ENCODE peak calls at places on chromosomes 16 and 17, in nine cellular contexts. O, U, J, I, D, M, W, T and Q are unnamed samples.

GRCh38 chr16:14957576-14958322 is 17.1 kb upstream of the PDXDC1 start:
- DNase-seq in O (no peak), U (no peak), J (no peak), I (no peak), D (no peak), M (no peak), W (no peak), T (no peak), Q (peak; percentile 46)

GRCh38 chr17:3104322-3104721 is at the start of gene OR1D2:
- DNase-seq in O (no peak), U (no peak), J (no peak), I (no peak), D (no peak), M (no peak), W (no peak), T (no peak), Q (no peak)

GRCh38 chr17:2023692-2024571 is 1.2 kb downstream of the RTN4RL1 start:
- DNase-seq in O (peak; percentile 68), U (peak; percentile 70), J (peak; percentile 35), I (peak; percentile 22), D (peak; percentile 16), M (peak; percentile 77), W (peak; percentile 42), T (no peak), Q (peak; percentile 97)

GRCh38 chr17:29243792-29244191 is 2.9 kb upstream of the CRYBA1 start:
- DNase-seq in O (peak; percentile 66), U (no peak), J (no peak), I (peak; percentile 45), D (peak; percentile 14), M (no peak), W (no peak), T (no peak), Q (peak; percentile 71)

GRCh38 chr17:76014100-76014924 is 12.8 kb downstream of the EVPL start:
- DNase-seq in O (peak; percentile 79), U (peak; percentile 80), J (peak; percentile 65), I (peak; percentile 32), D (peak; percentile 82), M (peak; percentile 86), W (peak; percentile 66), T (peak; percentile 71), Q (peak; percentile 98)

GRCh38 chr16:69176033-69176780 is 10.8 kb upstream of the SNTB2 start:
- DNase-seq in O (peak; percentile 63), U (no peak), J (peak; percentile 82), I (peak; percentile 66), D (no peak), M (no peak), W (no peak), T (no peak), Q (no peak)

GRCh38 chr16:73171380-73171779 is 123.5 kb upstream of the ZFHX3 start:
- DNase-seq in O (no peak), U (no peak), J (no peak), I (no peak), D (no peak), M (no peak), W (no peak), T (no peak), Q (peak; percentile 75)

GRCh38 chr17:31835984-31836383 is 23.1 kb downstream of the COPRS start:
- DNase-seq in O (no peak), U (no peak), J (peak; percentile 58), I (no peak), D (no peak), M (no peak), W (no peak), T (no peak), Q (no peak)

GRCh38 chr16:52022177-52022576 is 524.8 kb downstream of the TOX3 start:
- DNase-seq in O (no peak), U (no peak), J (no peak), I (no peak), D (no peak), M (no peak), W (no peak), T (no peak), Q (no peak)

GRCh38 chr16:15970202-15970601 is 20.8 kb downstream of the ABCC1 start:
- DNase-seq in O (no peak), U (no peak), J (no peak), I (no peak), D (no peak), M (peak; percentile 37), W (no peak), T (no peak), Q (peak; percentile 87)

GRCh38 chr16:89000207-89000959 is 23.4 kb upstream of the CBFA2T3 start:
- DNase-seq in O (no peak), U (no peak), J (no peak), I (no peak), D (no peak), M (no peak), W (no peak), T (no peak), Q (no peak)

GRCh38 chr16:2159052-2159838 is 3.7 kb downstream of the TRAF7 start:
- DNase-seq in O (peak; percentile 54), U (peak; percentile 68), J (peak; percentile 87), I (no peak), D (no peak), M (no peak), W (no peak), T (no peak), Q (no peak)

GRCh38 chr17:32142857-32143524 is 689 bp downstream of the RHOT1 start:
- DNase-seq in O (peak; percentile 86), U (no peak), J (peak; percentile 69), I (peak; percentile 48), D (peak; percentile 77), M (peak; percentile 53), W (peak; percentile 26), T (no peak), Q (peak; percentile 96)

GRCh38 chr17:43330876-43331639 is 67.7 kb upstream of the ARL4D start:
- DNase-seq in O (no peak), U (no peak), J (no peak), I (no peak), D (no peak), M (no peak), W (no peak), T (no peak), Q (no peak)
- TF ChIP-seq CTCF in O (peak; percentile 11), U (no peak), J (no peak), I (peak; percentile 31), D (no peak), M (no peak), W (no peak), T (no peak), Q (peak; percentile 48)

GRCh38 chr16:10947211-10947787 is 2.9 kb downstream of the CLEC16A start:
- DNase-seq in O (no peak), U (no peak), J (no peak), I (no peak), D (no peak), M (no peak), W (no peak), T (no peak), Q (peak; percentile 60)

GRCh38 chr16:10950393-10950792 is 6.0 kb downstream of the CLEC16A start:
- DNase-seq in O (no peak), U (no peak), J (no peak), I (no peak), D (peak; percentile 40), M (peak; percentile 38), W (no peak), T (no peak), Q (peak; percentile 62)

GRCh38 chr16:10951016-10951415 is 6.7 kb downstream of the CLEC16A start:
- DNase-seq in O (peak; percentile 91), U (no peak), J (no peak), I (no peak), D (no peak), M (no peak), W (no peak), T (no peak), Q (no peak)

GRCh38 chr16:10946308-10946707 is 1.9 kb downstream of the CLEC16A start:
- DNase-seq in O (no peak), U (no peak), J (no peak), I (no peak), D (peak; percentile 55), M (no peak), W (no peak), T (no peak), Q (peak; percentile 91)

DNA sequence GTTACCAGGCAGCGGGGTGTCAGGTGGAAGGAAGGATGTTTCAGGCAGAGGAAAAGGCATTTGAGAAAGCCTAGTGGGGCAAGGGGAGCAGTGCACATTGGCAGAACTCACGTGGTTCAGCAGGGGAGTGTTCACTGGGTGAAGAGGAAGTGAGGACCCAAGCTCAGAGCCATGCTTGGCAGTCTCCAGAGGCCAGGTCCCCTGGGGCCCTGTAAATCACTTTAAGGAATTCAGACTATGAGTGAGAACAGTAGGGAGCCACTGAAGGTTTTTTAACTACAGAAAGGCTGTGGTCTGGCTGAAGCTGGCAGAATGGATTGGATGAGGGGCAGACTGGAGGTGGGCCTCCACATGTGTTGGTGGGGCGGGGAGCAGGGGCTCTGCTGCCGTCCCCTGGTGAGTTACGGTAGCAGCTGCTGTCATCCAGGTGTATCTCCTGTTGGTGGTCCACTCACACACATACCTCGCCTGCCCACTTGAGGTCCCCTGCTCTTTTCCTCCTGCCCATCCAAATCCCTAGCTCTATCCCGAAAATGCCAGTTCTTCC is 5.1 kb downstream of the CLEC16A start:
- DNase-seq in O (peak; percentile 83), U (no peak), J (peak; percentile 27), I (no peak), D (no peak), M (no peak), W (peak; percentile 74), T (peak; percentile 22), Q (peak; percentile 94)
- TF ChIP-seq CTCF in O (peak; percentile 23), U (no peak), J (no peak), I (peak; percentile 27), D (no peak), M (peak; percentile 21), W (no peak), T (no peak), Q (peak; percentile 64)

DNA sequence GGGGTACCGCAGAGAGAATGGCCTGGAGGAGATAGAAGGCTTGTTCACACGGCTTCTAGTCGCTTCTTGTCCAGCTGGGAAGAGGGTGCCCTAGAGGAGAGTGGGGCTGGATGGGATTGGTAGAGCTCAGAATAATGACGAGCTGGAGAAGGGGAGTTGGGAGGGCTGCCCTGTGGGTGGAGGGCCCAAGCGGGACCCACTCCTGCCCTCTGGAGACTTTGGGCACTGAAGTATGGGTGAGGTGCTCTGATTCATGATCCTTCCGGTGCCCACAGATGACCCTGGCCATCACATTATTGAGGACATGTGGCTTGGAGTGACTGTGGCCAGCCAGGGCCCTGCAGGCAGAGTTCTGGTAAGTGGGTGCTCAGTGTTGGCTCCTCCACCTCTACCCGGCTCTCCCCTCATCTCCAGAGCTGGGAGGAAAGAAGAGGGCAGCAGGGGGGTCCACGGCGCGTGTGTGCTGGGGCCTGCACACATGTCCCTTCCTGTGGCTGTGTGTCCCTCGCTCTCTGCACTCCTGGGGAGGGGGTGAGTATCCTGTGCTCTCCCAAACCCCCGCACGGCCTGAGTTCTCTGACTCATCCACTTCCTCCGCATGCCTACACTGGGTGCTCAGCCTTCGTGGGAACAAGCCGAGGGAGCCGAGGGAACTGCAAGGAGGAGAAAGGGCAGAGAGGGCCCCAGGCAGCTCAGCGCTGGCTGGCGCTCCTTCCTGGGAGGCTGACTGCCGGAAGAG is 8.5 kb downstream of the ITGA3 start:
- DNase-seq in O (peak; percentile 95), U (peak; percentile 72), J (peak; percentile 86), I (peak; percentile 97), D (peak; percentile 91), M (no peak), W (no peak), T (no peak), Q (peak; percentile 84)
- TF ChIP-seq CTCF in O (no peak), U (no peak), J (no peak), I (peak; percentile 9), D (peak; percentile 16), M (no peak), W (no peak), T (no peak), Q (no peak)

DNA sequence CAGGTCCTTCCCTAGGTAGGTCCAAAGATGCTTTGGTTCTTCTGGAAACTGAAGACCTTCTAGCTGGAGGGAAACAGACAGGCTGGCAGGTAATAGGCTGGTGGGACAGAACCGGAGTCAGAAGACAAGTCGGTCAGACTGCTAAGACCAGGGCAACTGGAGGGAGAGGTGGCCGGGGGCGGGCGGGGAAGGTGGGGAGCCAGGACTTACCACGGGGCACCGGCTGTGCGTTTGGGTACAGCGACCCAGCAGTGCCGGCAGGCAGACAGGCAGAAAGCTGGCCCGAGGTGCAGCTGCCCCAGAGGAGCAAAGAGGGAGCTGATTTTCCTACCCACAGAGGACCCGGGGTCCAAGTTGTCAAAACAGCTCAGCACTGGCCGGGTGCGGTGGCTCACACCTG is 575 bp downstream of the SLC52A1 start:
- DNase-seq in O (no peak), U (no peak), J (no peak), I (no peak), D (no peak), M (no peak), W (no peak), T (no peak), Q (no peak)
- TF ChIP-seq CTCF in O (no peak), U (no peak), J (no peak), I (no peak), D (no peak), M (no peak), W (no peak), T (no peak), Q (no peak)